ENCODE peak calls at places on chromosomes 11 and 22, in six cellular contexts. L is lower leg skin, Q is fibroblast of the conjunctiva, I is amniotic stem cell, G is NCI-H1694, U is T47D. J is an unnamed sample.

GRCh38 chr11:101127348-101127698 is 2.3 kb downstream of the PGR start:
- DNase-seq in L (no peak), Q (no peak), I (no peak), G (no peak), U (peak), J (no peak)

GRCh38 chr11:110148775-110149744 is 55.9 kb downstream of the ZC3H12C start:
- DNase-seq in L (no peak), Q (no peak), I (no peak), G (no peak), U (no peak), J (no peak)

GRCh38 chr11:120908521-120909181 is 115.3 kb upstream of the TBCEL start:
- DNase-seq in L (no peak), Q (no peak), I (no peak), G (no peak), U (peak), J (no peak)

GRCh38 chr11:80505771-80506170 is 1064.9 kb upstream of the TENM4 start:
- DNase-seq in L (no peak), Q (no peak), I (no peak), G (no peak), U (no peak), J (no peak)

GRCh38 chr11:111707039-111707690 is 59.0 kb downstream of the PPP2R1B start:
- DNase-seq in L (peak), Q (peak), I (no peak), G (no peak), U (peak), J (peak)

GRCh38 chr22:29344137-29344536 is 28.6 kb upstream of the RASL10A start:
- DNase-seq in L (no peak), Q (peak), I (peak), G (peak), U (peak), J (peak)

GRCh38 chr11:68213135-68213515 is at the start of gene KMT5B:
- DNase-seq in L (no peak), Q (no peak), I (peak), G (no peak), U (peak), J (no peak)

GRCh38 chr22:28670153-28670552 is 9.5 kb downstream of the TTC28 start:
- DNase-seq in L (no peak), Q (no peak), I (no peak), G (no peak), U (no peak), J (no peak)

GRCh38 chr11:74011360-74012071 is 2.6 kb upstream of the UCP3 start:
- DNase-seq in L (no peak), Q (peak), I (no peak), G (no peak), U (no peak), J (no peak)

GRCh38 chr11:122791411-122791810 is 46.9 kb upstream of the CRTAM start:
- DNase-seq in L (no peak), Q (no peak), I (no peak), G (no peak), U (no peak), J (no peak)

GRCh38 chr11:69940246-69940610 is 121.0 kb upstream of the FGF3 start:
- DNase-seq in L (no peak), Q (no peak), I (no peak), G (no peak), U (no peak), J (no peak)

GRCh38 chr22:46696225-46696518 is 41.9 kb downstream of the CERK start:
- DNase-seq in L (no peak), Q (no peak), I (no peak), G (no peak), U (no peak), J (no peak)

GRCh38 chr11:18615628-18616392 is 16.2 kb downstream of the MISFA start:
- DNase-seq in L (no peak), Q (no peak), I (no peak), G (no peak), U (no peak), J (no peak)

GRCh38 chr11:96002339-96002738 is 78.4 kb upstream of the MTMR2 start:
- DNase-seq in L (no peak), Q (no peak), I (no peak), G (no peak), U (no peak), J (no peak)

GRCh38 chr22:19887251-19887985 is 32.7 kb upstream of the GNB1L start:
- DNase-seq in L (no peak), Q (no peak), I (no peak), G (no peak), U (no peak), J (no peak)

GRCh38 chr22:35830305-35830704 is 112.6 kb downstream of the APOL5 start:
- DNase-seq in L (no peak), Q (no peak), I (no peak), G (no peak), U (no peak), J (no peak)

GRCh38 chr11:18699848-18700261 is 1.3 kb downstream of the TMEM86A start:
- DNase-seq in L (peak), Q (no peak), I (no peak), G (no peak), U (no peak), J (no peak)

GRCh38 chr11:58165504-58166106 is 23.3 kb upstream of the OR9Q2 start:
- DNase-seq in L (no peak), Q (no peak), I (no peak), G (no peak), U (peak), J (peak)

GRCh38 chr11:70567680-70568503 is 169.6 kb downstream of the CTTN start:
- DNase-seq in L (peak), Q (no peak), I (no peak), G (no peak), U (peak), J (peak)

GRCh38 chr11:26193714-26194373 is 138.1 kb upstream of the ANO3 start:
- DNase-seq in L (no peak), Q (no peak), I (no peak), G (no peak), U (peak), J (no peak)

GRCh38 chr11:74566386-74566960 is 25.9 kb upstream of the POLD3 start:
- DNase-seq in L (no peak), Q (no peak), I (no peak), G (no peak), U (no peak), J (no peak)

GRCh38 chr11:4642043-4642442 is 1.7 kb upstream of the OR51E1 start:
- DNase-seq in L (no peak), Q (no peak), I (no peak), G (no peak), U (no peak), J (no peak)

GRCh38 chr11:77107950-77108349 is 5.3 kb downstream of the OMP start:
- DNase-seq in L (no peak), Q (peak), I (peak), G (no peak), U (no peak), J (no peak)

GRCh38 chr11:8828580-8829358 is 82.2 kb upstream of the AKIP1 start:
- DNase-seq in L (no peak), Q (no peak), I (no peak), G (no peak), U (no peak), J (no peak)

GRCh38 chr11:74084796-74085541 is 76.1 kb upstream of the UCP3 start:
- DNase-seq in L (no peak), Q (no peak), I (no peak), G (no peak), U (no peak), J (no peak)

J was measured in prostate gland.